ENCODE peak calls at places on chromosomes 12 and 14, in seven cellular contexts. U, V, F, L, N, Q and O are unnamed samples. For H3K4me1, the result is how much of the 10 kb centered on the place peaks cover.

GRCh38 chr12:19223018-19223417 is 93.5 kb downstream of the PLEKHA5 start:
- DNase-seq in U (no peak), V (no peak), F (no peak), L (no peak), N (no peak), Q (no peak), O (no peak)

GRCh38 chr14:58082491-58083098 is 69.4 kb downstream of the ARMH4 start:
- DNase-seq in U (no peak), V (peak), F (no peak), L (no peak), N (no peak), Q (no peak), O (no peak)

GRCh38 chr12:2414810-2415567 is 362.2 kb downstream of the CACNA1C start:
- DNase-seq in U (no peak), V (no peak), F (no peak), L (no peak), N (no peak), Q (no peak), O (no peak)

GRCh38 chr14:105014032-105014431 is 6.9 kb downstream of the CDCA4 start:
- DNase-seq in U (no peak), V (no peak), F (no peak), L (no peak), N (no peak), Q (no peak), O (no peak)

GRCh38 chr12:115872212-115872611 is 405.3 kb downstream of the MED13L start:
- DNase-seq in U (no peak), V (no peak), F (no peak), L (no peak), N (no peak), Q (no peak), O (no peak)

GRCh38 chr12:132439333-132439904 is 50.5 kb upstream of the FBRSL1 start:
- DNase-seq in U (no peak), V (no peak), F (no peak), L (no peak), N (no peak), Q (no peak), O (no peak)

GRCh38 chr12:124426594-124427550 is 132.0 kb downstream of the RFLNA start:
- DNase-seq in U (no peak), V (no peak), F (no peak), L (no peak), N (no peak), Q (no peak), O (no peak)

GRCh38 chr12:54270345-54270744 is 9.6 kb downstream of the CBX5 start:
- DNase-seq in U (no peak), V (no peak), F (no peak), L (no peak), N (no peak), Q (no peak), O (no peak)

GRCh38 chr12:3614806-3615466 is 123.9 kb downstream of the PRMT8 start:
- DNase-seq in U (no peak), V (no peak), F (no peak), L (no peak), N (no peak), Q (peak), O (no peak)

GRCh38 chr14:75042040-75042439 is 9.2 kb downstream of the MLH3 start:
- DNase-seq in U (no peak), V (no peak), F (no peak), L (no peak), N (no peak), Q (no peak), O (no peak)

GRCh38 chr12:31715283-31715825 is 13.5 kb downstream of the AMN1 start:
- DNase-seq in U (no peak), V (peak), F (no peak), L (no peak), N (no peak), Q (no peak), O (no peak)

GRCh38 chr12:92968201-92968813 is 39.2 kb upstream of the EEA1 start:
- DNase-seq in U (no peak), V (no peak), F (no peak), L (no peak), N (no peak), Q (no peak), O (no peak)

GRCh38 chr14:89000007-89000942 is 175.8 kb downstream of the TTC8 start:
- DNase-seq in U (no peak), V (peak), F (no peak), L (peak), N (no peak), Q (peak), O (no peak)

GRCh38 chr14:38262844-38263243 is 7.0 kb upstream of the CLEC14A start:
- DNase-seq in U (no peak), V (no peak), F (no peak), L (no peak), N (no peak), Q (no peak), O (no peak)

GRCh38 chr14:87076146-87076545 is 916.8 kb downstream of the GALC start:
- DNase-seq in U (no peak), V (no peak), F (no peak), L (no peak), N (no peak), Q (no peak), O (no peak)

GRCh38 chr12:123614110-123614509 is 12.2 kb downstream of the DDX55 start:
- DNase-seq in U (no peak), V (no peak), F (no peak), L (no peak), N (no peak), Q (no peak), O (no peak)

GRCh38 chr14:89304972-89305703 is 111.9 kb downstream of the FOXN3 start:
- DNase-seq in U (no peak), V (peak), F (no peak), L (no peak), N (peak), Q (no peak), O (no peak)

GRCh38 chr14:26709019-26709418 is 111.2 kb upstream of the NOVA1 start:
- DNase-seq in U (no peak), V (no peak), F (no peak), L (no peak), N (no peak), Q (no peak), O (no peak)

GRCh38 chr12:115687094-115687493 is 590.4 kb downstream of the MED13L start:
- DNase-seq in U (no peak), V (peak), F (no peak), L (peak), N (no peak), Q (no peak), O (no peak)

GRCh38 chr12:125890983-125891382 is 825.7 kb downstream of the AACS start:
- DNase-seq in U (no peak), V (no peak), F (peak), L (no peak), N (no peak), Q (no peak), O (no peak)

DNA sequence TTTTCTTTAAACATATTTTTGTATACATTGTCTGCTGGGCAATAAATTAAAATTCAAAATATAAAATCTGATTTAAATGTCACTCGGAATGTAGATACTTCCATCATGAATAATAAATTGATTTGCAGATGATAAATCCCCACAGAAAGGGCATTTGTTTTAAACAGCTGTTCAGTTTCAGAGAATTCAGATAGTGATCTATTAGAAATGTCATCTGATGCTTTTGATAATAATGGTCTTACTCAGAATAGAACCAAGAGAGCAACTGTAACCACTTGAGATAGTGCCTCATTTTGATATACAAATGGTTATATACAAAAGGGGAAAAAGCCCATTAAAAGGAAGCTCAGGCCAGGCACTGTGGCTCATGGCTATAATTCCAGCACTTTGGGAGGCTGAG is 43.4 kb downstream of the CDK17 start:
- DNase-seq in U (no peak), V (no peak), F (no peak), L (no peak), N (no peak), Q (no peak), O (no peak)
- H3K4me1 ChIP-seq in U (half or more), V (under half), F (half or more), L (half or more), N (under half), Q (under half), O (under half)

DNA sequence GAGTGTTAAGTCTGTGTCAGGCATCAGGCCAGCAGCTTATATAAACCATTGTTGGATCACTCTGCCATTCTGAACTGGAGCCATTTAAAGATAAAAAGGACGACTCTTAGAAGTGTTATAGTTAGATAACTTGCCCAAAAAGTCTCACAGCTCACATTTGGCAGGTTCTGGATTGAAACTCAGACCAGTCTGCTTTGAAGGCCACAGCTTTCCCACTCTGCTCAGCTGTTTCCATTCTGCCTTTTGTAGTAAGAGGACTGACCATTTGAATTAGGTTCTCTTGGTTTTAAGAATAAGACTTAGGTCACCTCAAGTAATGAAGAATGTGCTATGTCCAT is 197.3 kb upstream of the AMIGO2 start:
- DNase-seq in U (no peak), V (no peak), F (no peak), L (peak), N (no peak), Q (no peak), O (no peak)
- H3K4me1 ChIP-seq in U (half or more), V (under half), F (under half), L (under half), N (under half), Q (under half), O (under half)

GRCh38 chr12:9707356-9707755 is 25.5 kb downstream of the CLECL1 start:
- DNase-seq in U (no peak), V (no peak), F (no peak), L (no peak), N (no peak), Q (no peak), O (no peak)

GRCh38 chr12:9708853-9709252 is 24.0 kb downstream of the CLECL1 start:
- DNase-seq in U (no peak), V (no peak), F (no peak), L (no peak), N (no peak), Q (no peak), O (no peak)

GRCh38 chr12:9707864-9708808 is 24.8 kb downstream of the CLECL1 start:
- DNase-seq in U (peak), V (peak), F (peak), L (peak), N (no peak), Q (peak), O (no peak)

GRCh38 chr12:9710584-9711375 is 22.1 kb downstream of the CLECL1 start:
- DNase-seq in U (no peak), V (no peak), F (no peak), L (no peak), N (no peak), Q (no peak), O (no peak)

DNA sequence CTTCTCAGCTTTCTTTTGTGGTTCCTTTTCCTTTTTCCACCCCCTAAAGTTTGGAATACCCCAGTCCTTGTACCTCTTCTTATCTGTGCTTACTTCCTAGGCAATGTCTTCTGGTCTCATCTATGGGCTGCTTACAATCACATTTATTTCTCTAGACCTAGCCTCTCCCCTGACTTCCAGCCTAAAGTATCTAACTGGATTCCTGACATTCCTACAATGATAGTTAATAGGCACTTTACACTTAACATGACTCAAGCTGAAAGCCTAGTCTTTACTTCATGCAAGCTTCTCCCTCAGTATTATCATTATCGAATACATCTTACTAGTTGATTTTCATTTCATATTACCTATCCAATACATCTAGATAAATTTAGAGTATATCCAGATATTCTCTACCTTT is 21.2 kb downstream of the CLECL1 start:
- DNase-seq in U (no peak), V (no peak), F (no peak), L (no peak), N (no peak), Q (no peak), O (no peak)
- H3K4me1 ChIP-seq in U (under half), V (under half), F (under half), L (under half), N (under half), Q (under half), O (under half)

DNA sequence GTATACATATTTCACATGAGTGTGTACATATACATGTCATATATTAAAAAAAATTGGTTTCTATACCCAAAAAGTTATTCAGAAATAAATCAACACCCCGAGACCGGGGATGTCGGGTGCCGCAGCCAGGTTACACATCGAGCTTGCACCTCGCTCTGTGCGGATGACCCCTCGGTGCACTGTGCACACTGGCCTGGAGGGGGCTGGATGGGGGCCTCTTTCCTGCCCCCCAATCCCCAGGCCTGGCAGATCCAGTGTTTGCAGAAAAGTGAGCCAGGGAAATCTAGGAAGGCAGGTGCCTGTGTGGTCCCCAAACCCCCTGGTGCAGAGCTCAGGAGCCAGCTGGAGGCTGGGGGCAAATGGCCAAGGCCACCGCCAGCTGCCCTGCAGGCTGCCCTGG is 27.1 kb upstream of the GPR68 start:
- DNase-seq in U (no peak), V (no peak), F (no peak), L (no peak), N (no peak), Q (no peak), O (no peak)
- H3K4me1 ChIP-seq in U (under half), V (under half), F (under half), L (under half), N (under half), Q (under half), O (under half)

GRCh38 chr12:50569876-50570275 is 65.1 kb downstream of the DIP2B start:
- DNase-seq in U (no peak), V (no peak), F (no peak), L (no peak), N (no peak), Q (no peak), O (no peak)
- H3K4me1 ChIP-seq in U (under half), V (under half), F (half or more), L (half or more), N (half or more), Q (under half), O (half or more)

DNA sequence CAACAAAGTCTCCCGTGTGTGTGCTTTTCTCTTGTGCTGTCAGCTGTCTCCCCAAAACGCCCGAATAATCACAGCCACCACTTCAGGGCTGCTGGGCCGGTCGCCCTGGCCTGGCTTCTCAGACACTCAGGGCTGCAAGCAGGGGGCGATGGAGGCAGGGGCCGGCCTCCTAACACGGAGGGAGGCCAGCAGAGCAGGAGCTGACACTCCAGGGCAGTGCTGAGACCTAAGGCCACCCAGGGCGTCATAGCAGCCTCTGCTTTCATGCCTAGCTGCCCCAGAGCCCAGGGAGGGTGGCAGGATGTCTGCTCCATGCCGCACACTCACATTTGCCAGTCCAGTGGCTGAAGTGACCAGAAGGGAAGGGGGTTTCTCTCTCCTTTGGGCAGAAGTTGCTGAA is 25.6 kb downstream of the STX2 start:
- DNase-seq in U (no peak), V (no peak), F (no peak), L (no peak), N (no peak), Q (peak), O (no peak)
- H3K4me1 ChIP-seq in U (under half), V (under half), F (under half), L (under half), N (under half), Q (under half), O (under half)